ENCODE peak calls at places on chromosomes 7 and 10, in four cellular contexts. One of them, this sample, is unnamed.

GRCh38 chr10:70145166-70145665 is 1.3 kb downstream of the TYSND1 start:
- DNase-seq in K562: no peak
- DNase-seq in SK-N-SH: no peak
- DNase-seq in HepG2: no peak
- DNase-seq in this sample: peak

GRCh38 chr7:75762350-75762917 is 9.6 kb downstream of the CCL26 start:
- DNase-seq in SK-N-SH: peak
- DNase-seq in HepG2: peak
- DNase-seq in K562: peak
- DNase-seq in this sample: no peak

GRCh38 chr10:113011592-113012374 is 61.7 kb downstream of the TCF7L2 start:
- DNase-seq in HepG2: no peak
- DNase-seq in SK-N-SH: no peak
- DNase-seq in K562: no peak
- DNase-seq in this sample: no peak

GRCh38 chr7:36916619-36917018 is 192.3 kb upstream of the AOAH start:
- DNase-seq in K562: no peak
- DNase-seq in SK-N-SH: no peak
- DNase-seq in HepG2: no peak
- DNase-seq in this sample: no peak

GRCh38 chr7:143455494-143455893 is 12.2 kb downstream of the TAS2R60 start:
- DNase-seq in HepG2: no peak
- DNase-seq in SK-N-SH: no peak
- DNase-seq in K562: no peak
- DNase-seq in this sample: no peak

GRCh38 chr7:81470084-81470723 is 299.6 kb downstream of the HGF start:
- DNase-seq in HepG2: peak
- DNase-seq in K562: peak
- DNase-seq in SK-N-SH: peak
- DNase-seq in this sample: peak

GRCh38 chr10:102648889-102649752 is 4.8 kb downstream of the TRIM8 start:
- DNase-seq in HepG2: no peak
- DNase-seq in SK-N-SH: peak
- DNase-seq in K562: no peak
- DNase-seq in this sample: no peak

GRCh38 chr7:51020944-51021343 is 238.2 kb upstream of the GRB10 start:
- DNase-seq in HepG2: no peak
- DNase-seq in SK-N-SH: no peak
- DNase-seq in K562: no peak
- DNase-seq in this sample: no peak

GRCh38 chr10:29191674-29192073 is 97.2 kb upstream of the LYZL1 start:
- DNase-seq in K562: no peak
- DNase-seq in HepG2: no peak
- DNase-seq in SK-N-SH: no peak
- DNase-seq in this sample: no peak

GRCh38 chr7:50307368-50308012 is 3.0 kb downstream of the IKZF1 start:
- DNase-seq in HepG2: no peak
- DNase-seq in SK-N-SH: no peak
- DNase-seq in K562: peak
- DNase-seq in this sample: no peak

GRCh38 chr7:116582806-116583444 is 58.1 kb downstream of the CAV1 start:
- DNase-seq in K562: no peak
- DNase-seq in SK-N-SH: no peak
- DNase-seq in HepG2: no peak
- DNase-seq in this sample: no peak

GRCh38 chr7:473211-473734 is 46.4 kb downstream of the PDGFA start:
- DNase-seq in K562: no peak
- DNase-seq in SK-N-SH: no peak
- DNase-seq in HepG2: no peak
- DNase-seq in this sample: peak

GRCh38 chr7:12759112-12759511 is 71.7 kb downstream of the ARL4A start:
- DNase-seq in SK-N-SH: no peak
- DNase-seq in HepG2: no peak
- DNase-seq in K562: no peak
- DNase-seq in this sample: no peak

GRCh38 chr7:139457153-139457946 is 26.1 kb downstream of the KLRG2 start:
- DNase-seq in K562: peak
- DNase-seq in SK-N-SH: no peak
- DNase-seq in HepG2: no peak
- DNase-seq in this sample: no peak

GRCh38 chr7:70598976-70599375 is 533.0 kb upstream of the GALNT17 start:
- DNase-seq in SK-N-SH: no peak
- DNase-seq in HepG2: no peak
- DNase-seq in K562: no peak
- DNase-seq in this sample: no peak

GRCh38 chr7:9889557-9889956 is 1084.1 kb upstream of the PHF14 start:
- DNase-seq in HepG2: no peak
- DNase-seq in SK-N-SH: no peak
- DNase-seq in K562: no peak
- DNase-seq in this sample: no peak

GRCh38 chr7:149883452-149883861 is 9.7 kb downstream of the ATP6V0E2 start:
- DNase-seq in SK-N-SH: peak
- DNase-seq in K562: peak
- DNase-seq in HepG2: peak
- DNase-seq in this sample: peak

GRCh38 chr10:110147961-110148360 is 59.4 kb upstream of the MXI1 start:
- DNase-seq in SK-N-SH: no peak
- DNase-seq in K562: no peak
- DNase-seq in HepG2: no peak
- DNase-seq in this sample: no peak

GRCh38 chr10:13160934-13161266 is 458 bp upstream of the MCM10 start:
- DNase-seq in K562: no peak
- DNase-seq in HepG2: no peak
- DNase-seq in SK-N-SH: no peak
- DNase-seq in this sample: no peak

GRCh38 chr7:11748884-11749283 is 83.1 kb downstream of the THSD7A start:
- DNase-seq in HepG2: no peak
- DNase-seq in SK-N-SH: no peak
- DNase-seq in K562: no peak
- DNase-seq in this sample: no peak

GRCh38 chr10:131700506-131700905 is 200.3 kb upstream of the PPP2R2D start:
- DNase-seq in K562: no peak
- DNase-seq in HepG2: no peak
- DNase-seq in SK-N-SH: no peak
- DNase-seq in this sample: no peak

GRCh38 chr10:33434948-33435347 is 100.5 kb upstream of the NRP1 start:
- DNase-seq in HepG2: no peak
- DNase-seq in SK-N-SH: no peak
- DNase-seq in K562: no peak
- DNase-seq in this sample: no peak

GRCh38 chr7:33720139-33720538 is 185.2 kb upstream of the BMPER start:
- DNase-seq in HepG2: no peak
- DNase-seq in K562: no peak
- DNase-seq in SK-N-SH: no peak
- DNase-seq in this sample: no peak

DNA sequence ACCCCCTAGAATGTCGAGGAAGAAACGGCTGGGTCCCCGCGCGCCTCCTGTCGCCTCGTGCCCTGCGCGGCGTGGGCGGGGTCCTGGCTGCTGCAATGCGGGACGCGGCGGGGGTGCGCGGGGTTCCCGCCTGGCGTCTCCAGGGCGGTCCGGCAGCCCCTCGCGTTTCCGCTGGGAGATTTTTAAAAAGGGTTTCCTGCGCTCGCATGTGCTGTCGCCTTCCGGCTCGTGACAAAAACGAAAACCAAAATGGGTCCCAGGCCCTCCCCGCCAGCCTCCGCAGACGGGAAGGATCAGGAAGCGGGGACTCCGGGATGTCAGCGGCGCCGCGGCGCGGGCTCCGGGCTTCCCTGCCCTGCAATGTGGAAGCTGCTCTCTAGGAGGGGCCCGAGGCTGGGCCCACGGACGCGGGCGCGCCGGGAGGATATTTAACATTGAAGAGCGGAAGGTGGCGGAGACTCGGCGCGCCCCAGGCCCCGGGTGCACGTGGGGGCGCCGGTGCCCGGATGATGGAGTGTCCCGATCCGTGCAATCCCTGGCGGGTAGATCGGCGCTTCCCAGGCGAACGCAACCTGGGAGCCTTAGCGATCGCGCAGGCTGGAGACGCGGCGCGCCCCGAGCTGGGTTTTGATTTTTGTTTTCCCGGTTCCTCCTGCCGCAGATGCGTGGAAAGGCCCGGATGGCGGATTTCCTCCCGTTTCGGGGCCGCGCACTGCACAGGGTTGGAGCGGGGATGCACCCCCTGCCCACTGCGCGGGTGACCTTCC is 1.0 kb downstream of the PFKP start:
- DNase-seq in K562: peak
- DNase-seq in HepG2: no peak
- DNase-seq in SK-N-SH: peak
- DNase-seq in this sample: peak
- TF ChIP-seq FOXJ3 in K562: no peak
- TF ChIP-seq FOXJ3 in HepG2: no peak
- TF ChIP-seq FOXJ3 in SK-N-SH: no peak
- TF ChIP-seq FOXJ3 in this sample: no peak

GRCh38 chr10:34437897-34438296 is 377.2 kb downstream of the PARD3 start:
- DNase-seq in SK-N-SH: no peak
- DNase-seq in HepG2: no peak
- DNase-seq in K562: no peak
- DNase-seq in this sample: no peak
- TF ChIP-seq FOXJ3 in SK-N-SH: no peak
- TF ChIP-seq FOXJ3 in HepG2: no peak
- TF ChIP-seq FOXJ3 in K562: no peak
- TF ChIP-seq FOXJ3 in this sample: no peak

DNA sequence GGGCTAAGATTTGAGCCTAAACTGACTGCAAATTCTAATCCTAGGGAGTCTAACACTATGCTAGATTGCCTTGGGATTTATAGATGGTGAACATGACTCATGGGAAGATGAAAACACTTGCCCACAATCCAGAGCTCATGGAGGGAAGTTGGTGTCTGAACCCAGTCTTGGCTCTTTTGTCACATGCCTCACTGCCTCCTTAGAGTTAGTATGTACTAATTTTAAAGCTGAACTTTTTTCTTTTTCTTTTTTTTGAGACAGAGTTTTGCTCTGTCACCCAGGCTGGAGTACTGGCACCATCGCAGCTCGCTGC is 14.4 kb downstream of the MRPL32 start:
- DNase-seq in SK-N-SH: no peak
- DNase-seq in K562: no peak
- DNase-seq in HepG2: no peak
- DNase-seq in this sample: no peak
- TF ChIP-seq FOXJ3 in SK-N-SH: no peak
- TF ChIP-seq FOXJ3 in K562: no peak
- TF ChIP-seq FOXJ3 in HepG2: no peak
- TF ChIP-seq FOXJ3 in this sample: no peak

GRCh38 chr10:25869609-25870008 is 64.4 kb upstream of the MYO3A start:
- DNase-seq in SK-N-SH: no peak
- DNase-seq in K562: no peak
- DNase-seq in HepG2: no peak
- DNase-seq in this sample: no peak

GRCh38 chr10:25869067-25869591 is 64.9 kb upstream of the MYO3A start:
- DNase-seq in HepG2: no peak
- DNase-seq in SK-N-SH: no peak
- DNase-seq in K562: no peak
- DNase-seq in this sample: no peak

GRCh38 chr10:25867321-25867720 is 66.7 kb upstream of the MYO3A start:
- DNase-seq in HepG2: no peak
- DNase-seq in SK-N-SH: no peak
- DNase-seq in K562: no peak
- DNase-seq in this sample: no peak

GRCh38 chr10:25865267-25865666 is 68.8 kb upstream of the MYO3A start:
- DNase-seq in HepG2: no peak
- DNase-seq in SK-N-SH: no peak
- DNase-seq in K562: no peak
- DNase-seq in this sample: no peak
- TF ChIP-seq FOXJ3 in HepG2: no peak
- TF ChIP-seq FOXJ3 in SK-N-SH: no peak
- TF ChIP-seq FOXJ3 in K562: no peak
- TF ChIP-seq FOXJ3 in this sample: no peak

GRCh38 chr7:128025380-128025779 is 5.9 kb downstream of the LRRC4 start:
- DNase-seq in K562: no peak
- DNase-seq in SK-N-SH: no peak
- DNase-seq in HepG2: no peak
- DNase-seq in this sample: no peak
- TF ChIP-seq FOXJ3 in K562: no peak
- TF ChIP-seq FOXJ3 in SK-N-SH: no peak
- TF ChIP-seq FOXJ3 in HepG2: no peak
- TF ChIP-seq FOXJ3 in this sample: no peak

DNA sequence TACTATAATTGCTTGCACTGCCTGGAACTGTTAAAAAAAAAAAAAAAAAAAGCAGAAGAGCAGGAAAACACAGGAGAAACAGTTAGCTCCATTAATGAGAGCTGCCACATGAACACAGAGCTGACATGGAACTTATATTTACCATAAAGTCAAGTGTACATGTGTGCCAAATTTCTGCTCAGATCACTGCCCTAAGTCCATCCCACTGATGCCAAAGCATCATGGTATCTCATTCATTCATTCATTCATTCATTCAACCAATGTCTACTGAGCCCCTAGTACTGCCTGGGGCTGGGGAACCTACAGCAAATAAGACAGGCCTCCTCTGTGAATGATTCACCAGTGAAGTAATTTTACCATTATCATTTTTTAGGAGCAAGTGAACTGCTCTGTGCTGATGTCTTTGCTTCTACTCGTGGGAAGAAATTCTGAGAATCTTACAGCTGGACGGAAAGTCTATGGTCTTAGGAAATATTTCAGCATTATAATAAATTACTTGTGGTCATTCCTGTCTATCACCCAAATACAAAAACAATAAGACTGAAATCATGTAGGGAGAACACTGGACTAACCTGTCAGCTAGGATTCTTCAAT is 58.8 kb upstream of the ABLIM1 start:
- DNase-seq in SK-N-SH: no peak
- DNase-seq in HepG2: no peak
- DNase-seq in K562: no peak
- DNase-seq in this sample: no peak
- TF ChIP-seq FOXJ3 in SK-N-SH: no peak
- TF ChIP-seq FOXJ3 in HepG2: no peak
- TF ChIP-seq FOXJ3 in K562: no peak
- TF ChIP-seq FOXJ3 in this sample: no peak

DNA sequence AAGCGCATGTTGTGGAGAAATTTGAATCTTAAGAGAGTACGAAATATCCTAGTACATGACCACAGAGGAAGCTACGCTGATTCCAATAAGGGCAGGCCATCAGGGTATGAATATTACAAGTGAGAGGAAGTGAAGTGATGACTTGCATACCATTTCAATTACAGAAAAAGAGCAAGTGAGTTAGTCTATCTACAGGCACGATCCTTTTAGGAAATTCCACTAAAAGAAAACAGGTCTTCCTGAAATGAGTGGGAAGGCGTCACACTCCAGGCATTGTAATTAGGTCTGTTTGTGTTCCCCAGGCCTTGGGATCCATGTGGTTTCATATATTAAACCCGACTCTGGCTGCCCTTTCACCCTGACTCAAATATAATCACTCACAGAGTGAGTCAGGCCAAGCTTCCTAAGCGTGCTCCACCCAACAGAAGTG is 152.5 kb downstream of the SEMA3A start:
- DNase-seq in HepG2: no peak
- DNase-seq in K562: no peak
- DNase-seq in SK-N-SH: no peak
- DNase-seq in this sample: no peak
- TF ChIP-seq FOXJ3 in HepG2: no peak
- TF ChIP-seq FOXJ3 in K562: no peak
- TF ChIP-seq FOXJ3 in SK-N-SH: no peak
- TF ChIP-seq FOXJ3 in this sample: no peak

This sample was measured in WTC11.